ENCODE peak calls at places on chromosomes 4 and X, in eight cellular contexts. W is H9, Q is body of pancreas, J is heart right ventricle, O is left ventricle myocardium inferior, E is MM.1S, Y is sigmoid colon, M is fibroblast of lung. X is an unnamed sample.
A peak's percentile ranks its signal among the peaks of the same experiment; 100 is the strongest.

GRCh38 chr4:8721621-8722020 is 129.1 kb downstream of the CPZ start:
- DNase-seq in W (no peak), Q (no peak), J (no peak), O (no peak), E (no peak), Y (peak; percentile 42), M (no peak), X (no peak)

GRCh38 chrX:154592505-154592904 is 7.6 kb downstream of the CTAG1A start:
- DNase-seq in W (no peak), Q (no peak), J (no peak), O (no peak), E (no peak), Y (no peak), M (no peak), X (no peak)

GRCh38 chr4:17115546-17115945 is 217.1 kb upstream of the LDB2 start:
- DNase-seq in W (peak; percentile 29), Q (no peak), J (no peak), O (no peak), E (no peak), Y (no peak), M (no peak), X (no peak)

GRCh38 chrX:55695227-55696018 is 22.1 kb upstream of the RRAGB start:
- DNase-seq in W (no peak), Q (no peak), J (no peak), O (no peak), E (no peak), Y (no peak), M (no peak), X (peak; percentile 14)

GRCh38 chr4:165326831-165327210 is 648 bp upstream of the MSMO1 start:
- DNase-seq in W (peak; percentile 73), Q (peak; percentile 48), J (peak; percentile 23), O (no peak), E (peak; percentile 36), Y (no peak), M (peak; percentile 39), X (no peak)

GRCh38 chrX:72026341-72027023 is 105.2 kb downstream of the RTL5 start:
- DNase-seq in W (peak; percentile 8), Q (no peak), J (no peak), O (no peak), E (no peak), Y (no peak), M (no peak), X (no peak)

GRCh38 chrX:71599965-71600364 is 18.3 kb downstream of the CXCR3 start:
- DNase-seq in W (no peak), Q (no peak), J (no peak), O (no peak), E (no peak), Y (no peak), M (no peak), X (no peak)

GRCh38 chr4:141238196-141238595 is 17.5 kb downstream of the ZNF330 start:
- DNase-seq in W (no peak), Q (no peak), J (no peak), O (no peak), E (no peak), Y (no peak), M (no peak), X (no peak)

GRCh38 chrX:39950035-39950688 is 147.6 kb downstream of the BCOR start:
- DNase-seq in W (no peak), Q (no peak), J (no peak), O (no peak), E (no peak), Y (no peak), M (no peak), X (no peak)

GRCh38 chrX:131199086-131199485 is 90.0 kb downstream of the IGSF1 start:
- DNase-seq in W (no peak), Q (no peak), J (no peak), O (no peak), E (no peak), Y (no peak), M (no peak), X (no peak)

GRCh38 chrX:149151805-149152757 is 353.0 kb downstream of the IDS start:
- DNase-seq in W (no peak), Q (no peak), J (no peak), O (no peak), E (no peak), Y (no peak), M (peak; percentile 5), X (no peak)

DNA sequence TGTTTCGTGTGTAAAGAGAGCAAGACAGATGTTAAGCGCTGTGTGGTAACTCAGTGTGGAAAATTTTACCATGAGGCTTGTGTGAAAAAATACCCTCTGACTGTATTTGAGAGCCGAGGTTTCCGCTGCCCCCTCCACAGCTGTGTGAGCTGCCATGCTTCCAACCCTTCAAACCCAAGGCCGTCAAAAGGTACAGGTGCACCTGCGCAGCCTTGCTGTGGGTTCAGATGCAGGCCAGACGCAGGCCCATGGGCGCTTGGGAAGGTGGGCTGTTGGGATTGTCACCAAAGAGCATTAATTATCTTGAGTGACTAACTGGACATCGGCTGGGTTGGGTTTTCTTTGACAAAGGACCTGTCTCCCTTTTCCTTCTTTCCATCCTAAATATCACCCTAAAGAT is 55.4 kb downstream of the NELFA start:
- DNase-seq in W (no peak), Q (no peak), J (no peak), O (no peak), E (no peak), Y (no peak), M (no peak), X (no peak)
- H3K27ac ChIP-seq in W (no peak overlapping the region), Q (no peak overlapping the region), J (no peak overlapping the region), O (no peak overlapping the region), E (no peak overlapping the region), Y (no peak overlapping the region), M (no peak overlapping the region), X (no peak overlapping the region)

DNA sequence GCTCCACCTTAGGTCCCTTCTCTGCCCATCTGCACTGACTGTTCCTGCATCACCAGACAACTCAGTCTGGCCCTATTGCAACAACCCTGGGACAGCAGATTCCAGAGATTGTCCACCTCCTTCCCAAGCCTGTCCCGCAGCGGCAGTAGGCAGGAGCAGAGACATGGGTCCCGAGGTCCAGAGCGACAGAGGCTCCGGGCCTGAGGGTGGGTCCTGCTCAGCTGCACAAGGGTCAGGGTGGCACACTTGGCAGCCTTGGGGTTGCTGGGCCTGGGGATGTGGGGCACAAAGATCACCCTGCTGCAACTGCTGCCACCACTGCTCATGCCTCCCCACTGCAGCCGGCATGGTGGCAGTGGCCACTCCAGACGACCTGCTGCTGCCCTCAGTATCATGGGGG is 674.5 kb downstream of the SH3BGRL start:
- DNase-seq in W (no peak), Q (no peak), J (no peak), O (no peak), E (no peak), Y (no peak), M (no peak), X (no peak)
- H3K9me3 ChIP-seq in W (peaks cover 84% of the 10 kb centered on the region), Q (no peaks in the 10 kb centered on the region), J (peaks cover 4% of the 10 kb centered on the region), O (no peaks in the 10 kb centered on the region), E (no peaks in the 10 kb centered on the region), Y (no peaks in the 10 kb centered on the region), M (no peaks in the 10 kb centered on the region), X (no peaks in the 10 kb centered on the region)

DNA sequence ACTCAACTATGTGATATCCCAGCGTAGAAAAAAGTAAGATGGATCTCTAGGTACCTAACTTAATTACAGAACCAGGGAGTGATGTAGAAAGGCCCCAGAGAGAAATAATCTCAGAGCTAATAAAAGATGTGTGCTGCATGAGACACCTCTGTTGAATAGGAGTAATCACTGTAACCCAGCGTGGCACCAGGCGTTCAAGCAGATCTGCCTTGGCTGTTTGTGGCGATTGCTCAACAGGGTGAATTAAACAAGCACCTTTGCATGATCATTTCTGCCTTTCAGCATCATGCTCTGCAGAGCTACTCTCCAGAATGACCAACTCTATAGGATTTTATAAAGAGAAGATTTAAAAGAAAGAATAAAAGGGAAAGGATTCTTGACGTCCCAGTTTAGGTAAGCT is 81.7 kb upstream of the KCNIP4 start:
- DNase-seq in W (no peak), Q (no peak), J (no peak), O (no peak), E (no peak), Y (no peak), M (no peak), X (no peak)
- H3K27ac ChIP-seq in W (no peak overlapping the region), Q (no peak overlapping the region), J (no peak overlapping the region), O (no peak overlapping the region), E (no peak overlapping the region), Y (no peak overlapping the region), M (no peak overlapping the region), X (no peak overlapping the region)

DNA sequence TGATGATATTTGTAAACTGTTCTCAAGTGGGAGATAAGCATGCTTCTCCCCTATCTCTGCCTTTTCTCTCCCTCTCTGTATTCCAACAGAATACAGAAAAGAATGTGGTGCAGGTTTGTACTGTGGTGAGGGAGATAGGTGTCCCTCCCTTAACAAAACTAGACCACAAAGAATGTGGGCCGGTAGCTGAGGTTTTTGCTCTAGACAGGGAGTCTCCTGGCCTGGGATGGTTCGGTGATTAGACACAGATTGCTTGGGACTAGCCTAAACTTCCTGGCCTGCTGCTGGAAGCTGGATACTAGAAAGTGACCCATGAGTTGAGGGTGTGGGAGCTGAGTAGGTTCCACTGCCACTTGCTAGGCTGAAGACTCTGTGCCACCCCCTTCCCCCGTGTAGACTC is 143.0 kb downstream of the CXXC4 start:
- DNase-seq in W (no peak), Q (no peak), J (no peak), O (no peak), E (no peak), Y (no peak), M (no peak), X (no peak)
- H3K9me3 ChIP-seq in W (no peaks in the 10 kb centered on the region), Q (peaks cover 2% of the 10 kb centered on the region), J (peaks cover 42% of the 10 kb centered on the region), O (peaks cover 41% of the 10 kb centered on the region), E (no peaks in the 10 kb centered on the region), Y (no peaks in the 10 kb centered on the region), M (no peaks in the 10 kb centered on the region), X (peaks cover 12% of the 10 kb centered on the region)

GRCh38 chr4:76802546-76803021 is 95.4 kb downstream of the SOWAHB start:
- DNase-seq in W (peak; percentile 38), Q (no peak), J (no peak), O (no peak), E (no peak), Y (no peak), M (no peak), X (no peak)

GRCh38 chr4:76806336-76806735 is 91.6 kb downstream of the SOWAHB start:
- DNase-seq in W (no peak), Q (no peak), J (no peak), O (no peak), E (no peak), Y (no peak), M (no peak), X (no peak)

GRCh38 chr4:76801621-76802545 is 96.1 kb downstream of the SOWAHB start:
- DNase-seq in W (peak; percentile 77), Q (no peak), J (peak; percentile 51), O (peak; percentile 48), E (no peak), Y (no peak), M (peak; percentile 50), X (no peak)

GRCh38 chr4:76803522-76803921 is 94.4 kb downstream of the SOWAHB start:
- DNase-seq in W (no peak), Q (no peak), J (no peak), O (no peak), E (no peak), Y (no peak), M (peak; percentile 76), X (no peak)

DNA sequence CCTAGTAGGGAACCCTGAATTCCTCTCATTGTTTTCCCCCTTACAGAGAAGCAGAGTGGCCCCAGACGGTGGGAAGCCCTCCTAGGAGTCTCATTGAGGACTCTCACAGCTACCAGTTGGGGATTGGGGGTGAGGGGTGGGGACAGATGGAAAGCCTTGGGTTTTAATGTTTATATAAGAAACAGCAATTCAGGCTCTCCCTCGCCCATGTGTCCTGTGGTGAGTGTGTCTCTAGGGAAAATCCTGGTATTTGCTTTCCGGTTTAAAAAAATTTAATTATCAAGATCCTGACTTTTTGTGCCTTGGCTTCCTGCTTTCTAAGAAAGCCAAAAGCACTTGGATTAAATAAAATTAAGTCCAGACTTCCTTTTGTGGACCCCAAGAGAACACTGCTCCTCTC is 93.9 kb downstream of the SOWAHB start:
- DNase-seq in W (no peak), Q (no peak), J (no peak), O (no peak), E (no peak), Y (no peak), M (peak; percentile 21), X (no peak)
- H3K27ac ChIP-seq in W (no peak overlapping the region), Q (no peak overlapping the region), J (peak overlapping the region; percentile 81), O (peak overlapping the region; percentile 77), E (no peak overlapping the region), Y (peak overlapping the region; percentile 41), M (peak overlapping the region; percentile 59), X (no peak overlapping the region)

X was measured in CD4-positive, alpha-beta T cell.